ENCODE peak calls at places on chromosome 1, in eight cellular contexts. One of them, this sample, is unnamed. For H3K4me1, the result is how much of the 10 kb centered on the place peaks cover.

GRCh38 chr1:9004731-9005708 is 21.2 kb downstream of the SLC2A7 start:
- DNase-seq in A673: peak
- DNase-seq in body of pancreas: peak
- DNase-seq in left ventricle myocardium inferior: peak
- DNase-seq in mammary epithelial cell: peak
- DNase-seq in esophagus squamous epithelium: peak
- DNase-seq in neural progenitor cell: peak
- DNase-seq in lower lobe of right lung: peak
- DNase-seq in this sample: peak

GRCh38 chr1:44048816-44049215 is 17.6 kb upstream of the SLC6A9 start:
- DNase-seq in A673: no peak
- DNase-seq in body of pancreas: no peak
- DNase-seq in left ventricle myocardium inferior: no peak
- DNase-seq in mammary epithelial cell: peak
- DNase-seq in esophagus squamous epithelium: no peak
- DNase-seq in neural progenitor cell: no peak
- DNase-seq in lower lobe of right lung: no peak
- DNase-seq in this sample: no peak

GRCh38 chr1:32801096-32801713 is 16.0 kb downstream of the YARS1 start:
- DNase-seq in A673: no peak
- DNase-seq in body of pancreas: no peak
- DNase-seq in left ventricle myocardium inferior: no peak
- DNase-seq in mammary epithelial cell: peak
- DNase-seq in esophagus squamous epithelium: no peak
- DNase-seq in neural progenitor cell: no peak
- DNase-seq in lower lobe of right lung: no peak
- DNase-seq in this sample: peak

GRCh38 chr1:27891196-27891889 is 19.0 kb downstream of the THEMIS2 start:
- DNase-seq in A673: no peak
- DNase-seq in body of pancreas: no peak
- DNase-seq in left ventricle myocardium inferior: no peak
- DNase-seq in mammary epithelial cell: no peak
- DNase-seq in esophagus squamous epithelium: no peak
- DNase-seq in neural progenitor cell: no peak
- DNase-seq in lower lobe of right lung: no peak
- DNase-seq in this sample: no peak

GRCh38 chr1:159936284-159936904 is 9.0 kb downstream of the IGSF9 start:
- DNase-seq in A673: peak
- DNase-seq in body of pancreas: peak
- DNase-seq in left ventricle myocardium inferior: peak
- DNase-seq in mammary epithelial cell: peak
- DNase-seq in esophagus squamous epithelium: no peak
- DNase-seq in neural progenitor cell: peak
- DNase-seq in lower lobe of right lung: peak
- DNase-seq in this sample: peak

GRCh38 chr1:27522860-27523665 is 33.1 kb upstream of the WASF2 start:
- DNase-seq in A673: no peak
- DNase-seq in body of pancreas: no peak
- DNase-seq in left ventricle myocardium inferior: peak
- DNase-seq in mammary epithelial cell: no peak
- DNase-seq in esophagus squamous epithelium: no peak
- DNase-seq in neural progenitor cell: peak
- DNase-seq in lower lobe of right lung: no peak
- DNase-seq in this sample: peak

GRCh38 chr1:90347366-90347765 is 352.5 kb downstream of the ZNF326 start:
- DNase-seq in A673: peak
- DNase-seq in body of pancreas: no peak
- DNase-seq in left ventricle myocardium inferior: no peak
- DNase-seq in mammary epithelial cell: no peak
- DNase-seq in esophagus squamous epithelium: no peak
- DNase-seq in neural progenitor cell: no peak
- DNase-seq in lower lobe of right lung: peak
- DNase-seq in this sample: no peak

GRCh38 chr1:36576118-36576517 is 93.4 kb upstream of the CSF3R start:
- DNase-seq in A673: peak
- DNase-seq in body of pancreas: peak
- DNase-seq in left ventricle myocardium inferior: peak
- DNase-seq in mammary epithelial cell: peak
- DNase-seq in esophagus squamous epithelium: no peak
- DNase-seq in neural progenitor cell: peak
- DNase-seq in lower lobe of right lung: peak
- DNase-seq in this sample: peak

GRCh38 chr1:172818841-172819527 is 160.1 kb downstream of the FASLG start:
- DNase-seq in A673: no peak
- DNase-seq in body of pancreas: no peak
- DNase-seq in left ventricle myocardium inferior: no peak
- DNase-seq in mammary epithelial cell: no peak
- DNase-seq in esophagus squamous epithelium: peak
- DNase-seq in neural progenitor cell: no peak
- DNase-seq in lower lobe of right lung: no peak
- DNase-seq in this sample: no peak

GRCh38 chr1:173267453-173267945 is 60.4 kb upstream of the TNFSF4 start:
- DNase-seq in A673: peak
- DNase-seq in body of pancreas: no peak
- DNase-seq in left ventricle myocardium inferior: no peak
- DNase-seq in mammary epithelial cell: peak
- DNase-seq in esophagus squamous epithelium: no peak
- DNase-seq in neural progenitor cell: peak
- DNase-seq in lower lobe of right lung: no peak
- DNase-seq in this sample: peak

GRCh38 chr1:191963286-191963685 is 195.0 kb upstream of the RGS18 start:
- DNase-seq in A673: peak
- DNase-seq in body of pancreas: no peak
- DNase-seq in left ventricle myocardium inferior: no peak
- DNase-seq in mammary epithelial cell: no peak
- DNase-seq in esophagus squamous epithelium: no peak
- DNase-seq in neural progenitor cell: no peak
- DNase-seq in lower lobe of right lung: no peak
- DNase-seq in this sample: no peak

GRCh38 chr1:70205076-70205436 is 323 bp downstream of the LRRC40 start:
- DNase-seq in A673: no peak
- DNase-seq in body of pancreas: no peak
- DNase-seq in left ventricle myocardium inferior: no peak
- DNase-seq in mammary epithelial cell: no peak
- DNase-seq in esophagus squamous epithelium: no peak
- DNase-seq in neural progenitor cell: no peak
- DNase-seq in lower lobe of right lung: no peak
- DNase-seq in this sample: peak

GRCh38 chr1:8133657-8134430 is 107.7 kb upstream of the ERRFI1 start:
- DNase-seq in A673: peak
- DNase-seq in body of pancreas: peak
- DNase-seq in left ventricle myocardium inferior: peak
- DNase-seq in mammary epithelial cell: peak
- DNase-seq in esophagus squamous epithelium: no peak
- DNase-seq in neural progenitor cell: no peak
- DNase-seq in lower lobe of right lung: no peak
- DNase-seq in this sample: peak

GRCh38 chr1:6601865-6602668 is 602 bp downstream of the KLHL21 start:
- DNase-seq in A673: no peak
- DNase-seq in body of pancreas: peak
- DNase-seq in left ventricle myocardium inferior: peak
- DNase-seq in mammary epithelial cell: peak
- DNase-seq in esophagus squamous epithelium: no peak
- DNase-seq in neural progenitor cell: peak
- DNase-seq in lower lobe of right lung: peak
- DNase-seq in this sample: no peak

GRCh38 chr1:158329807-158330206 is 1.5 kb downstream of the CD1B start:
- DNase-seq in A673: peak
- DNase-seq in body of pancreas: no peak
- DNase-seq in left ventricle myocardium inferior: no peak
- DNase-seq in mammary epithelial cell: peak
- DNase-seq in esophagus squamous epithelium: no peak
- DNase-seq in neural progenitor cell: peak
- DNase-seq in lower lobe of right lung: no peak
- DNase-seq in this sample: no peak

GRCh38 chr1:235735630-235736029 is 86.0 kb upstream of the GNG4 start:
- DNase-seq in A673: no peak
- DNase-seq in body of pancreas: no peak
- DNase-seq in left ventricle myocardium inferior: no peak
- DNase-seq in mammary epithelial cell: no peak
- DNase-seq in esophagus squamous epithelium: no peak
- DNase-seq in neural progenitor cell: no peak
- DNase-seq in lower lobe of right lung: no peak
- DNase-seq in this sample: no peak

GRCh38 chr1:197321821-197322220 is 53.8 kb downstream of the CRB1 start:
- DNase-seq in A673: no peak
- DNase-seq in body of pancreas: no peak
- DNase-seq in left ventricle myocardium inferior: no peak
- DNase-seq in mammary epithelial cell: no peak
- DNase-seq in esophagus squamous epithelium: no peak
- DNase-seq in neural progenitor cell: no peak
- DNase-seq in lower lobe of right lung: no peak
- DNase-seq in this sample: no peak

GRCh38 chr1:160710531-160711252 is 930 bp downstream of the CD48 start:
- DNase-seq in A673: no peak
- DNase-seq in body of pancreas: no peak
- DNase-seq in left ventricle myocardium inferior: no peak
- DNase-seq in mammary epithelial cell: no peak
- DNase-seq in esophagus squamous epithelium: no peak
- DNase-seq in neural progenitor cell: no peak
- DNase-seq in lower lobe of right lung: no peak
- DNase-seq in this sample: peak

GRCh38 chr1:66599346-66599745 is 65.4 kb downstream of the SGIP1 start:
- DNase-seq in A673: no peak
- DNase-seq in body of pancreas: no peak
- DNase-seq in left ventricle myocardium inferior: no peak
- DNase-seq in mammary epithelial cell: no peak
- DNase-seq in esophagus squamous epithelium: no peak
- DNase-seq in neural progenitor cell: no peak
- DNase-seq in lower lobe of right lung: no peak
- DNase-seq in this sample: peak

GRCh38 chr1:67832737-67833594 is at the start of gene GNG12:
- DNase-seq in A673: peak
- DNase-seq in body of pancreas: peak
- DNase-seq in left ventricle myocardium inferior: peak
- DNase-seq in mammary epithelial cell: peak
- DNase-seq in esophagus squamous epithelium: no peak
- DNase-seq in neural progenitor cell: peak
- DNase-seq in lower lobe of right lung: peak
- DNase-seq in this sample: peak

GRCh38 chr1:65175171-65176070 is 27.4 kb downstream of the AK4 start:
- DNase-seq in A673: no peak
- DNase-seq in body of pancreas: no peak
- DNase-seq in left ventricle myocardium inferior: peak
- DNase-seq in mammary epithelial cell: no peak
- DNase-seq in esophagus squamous epithelium: no peak
- DNase-seq in neural progenitor cell: no peak
- DNase-seq in lower lobe of right lung: no peak
- DNase-seq in this sample: peak
- H3K4me1 ChIP-seq in A673: under half
- H3K4me1 ChIP-seq in body of pancreas: under half
- H3K4me1 ChIP-seq in left ventricle myocardium inferior: half or more
- H3K4me1 ChIP-seq in mammary epithelial cell: half or more
- H3K4me1 ChIP-seq in esophagus squamous epithelium: under half
- H3K4me1 ChIP-seq in neural progenitor cell: under half
- H3K4me1 ChIP-seq in lower lobe of right lung: under half
- H3K4me1 ChIP-seq in this sample: under half

DNA sequence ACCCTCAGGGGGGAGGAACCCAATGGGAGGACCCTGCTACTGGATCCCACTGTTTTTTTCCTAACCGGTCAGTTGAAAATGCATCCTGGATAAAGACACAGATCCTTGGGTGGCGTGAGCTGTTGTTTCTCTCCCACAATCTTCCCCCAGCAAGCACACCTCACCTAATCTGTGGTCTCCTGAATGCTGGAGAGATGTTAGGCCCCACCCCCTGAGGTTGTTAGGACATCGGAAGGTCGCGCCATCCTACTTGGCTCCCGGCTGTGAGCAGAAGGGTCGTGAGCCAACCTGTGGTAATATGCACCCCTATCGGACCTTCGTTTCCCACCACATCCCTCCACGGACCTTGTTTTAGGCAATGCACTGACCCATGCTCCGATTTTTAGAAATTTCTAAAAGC is 89.9 kb upstream of the IPO9 start:
- DNase-seq in A673: no peak
- DNase-seq in body of pancreas: no peak
- DNase-seq in left ventricle myocardium inferior: no peak
- DNase-seq in mammary epithelial cell: no peak
- DNase-seq in esophagus squamous epithelium: no peak
- DNase-seq in neural progenitor cell: no peak
- DNase-seq in lower lobe of right lung: no peak
- DNase-seq in this sample: peak
- H3K27ac ChIP-seq in A673: no peak
- H3K27ac ChIP-seq in body of pancreas: no peak
- H3K27ac ChIP-seq in left ventricle myocardium inferior: peak
- H3K27ac ChIP-seq in mammary epithelial cell: peak
- H3K27ac ChIP-seq in esophagus squamous epithelium: peak
- H3K27ac ChIP-seq in neural progenitor cell: peak
- H3K27ac ChIP-seq in lower lobe of right lung: no peak
- H3K27ac ChIP-seq in this sample: peak

DNA sequence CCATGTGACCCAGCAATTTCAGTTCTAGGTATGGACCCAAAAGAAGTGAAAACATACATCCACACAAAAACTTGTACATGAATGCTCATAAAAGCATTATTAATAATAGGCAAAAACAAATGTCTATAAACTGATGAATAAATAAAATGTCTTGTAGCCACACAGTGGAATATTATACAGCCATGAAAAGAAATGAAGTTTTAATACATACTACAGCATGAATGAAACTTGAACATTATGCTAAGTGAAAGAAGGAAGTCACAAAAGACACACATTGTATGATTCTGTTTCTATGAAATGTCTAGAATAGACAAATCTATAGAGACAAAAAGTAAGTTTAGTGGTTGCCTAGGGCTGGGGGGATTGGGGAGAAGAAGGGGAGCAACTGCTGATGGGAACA is 130.2 kb downstream of the CDC7 start:
- DNase-seq in A673: no peak
- DNase-seq in body of pancreas: no peak
- DNase-seq in left ventricle myocardium inferior: no peak
- DNase-seq in mammary epithelial cell: no peak
- DNase-seq in esophagus squamous epithelium: no peak
- DNase-seq in neural progenitor cell: no peak
- DNase-seq in lower lobe of right lung: no peak
- DNase-seq in this sample: no peak
- TF ChIP-seq CTCF in A673: no peak
- TF ChIP-seq CTCF in body of pancreas: no peak
- TF ChIP-seq CTCF in left ventricle myocardium inferior: no peak
- TF ChIP-seq CTCF in mammary epithelial cell: no peak
- TF ChIP-seq CTCF in esophagus squamous epithelium: no peak
- TF ChIP-seq CTCF in neural progenitor cell: no peak
- TF ChIP-seq CTCF in lower lobe of right lung: no peak
- TF ChIP-seq CTCF in this sample: no peak

DNA sequence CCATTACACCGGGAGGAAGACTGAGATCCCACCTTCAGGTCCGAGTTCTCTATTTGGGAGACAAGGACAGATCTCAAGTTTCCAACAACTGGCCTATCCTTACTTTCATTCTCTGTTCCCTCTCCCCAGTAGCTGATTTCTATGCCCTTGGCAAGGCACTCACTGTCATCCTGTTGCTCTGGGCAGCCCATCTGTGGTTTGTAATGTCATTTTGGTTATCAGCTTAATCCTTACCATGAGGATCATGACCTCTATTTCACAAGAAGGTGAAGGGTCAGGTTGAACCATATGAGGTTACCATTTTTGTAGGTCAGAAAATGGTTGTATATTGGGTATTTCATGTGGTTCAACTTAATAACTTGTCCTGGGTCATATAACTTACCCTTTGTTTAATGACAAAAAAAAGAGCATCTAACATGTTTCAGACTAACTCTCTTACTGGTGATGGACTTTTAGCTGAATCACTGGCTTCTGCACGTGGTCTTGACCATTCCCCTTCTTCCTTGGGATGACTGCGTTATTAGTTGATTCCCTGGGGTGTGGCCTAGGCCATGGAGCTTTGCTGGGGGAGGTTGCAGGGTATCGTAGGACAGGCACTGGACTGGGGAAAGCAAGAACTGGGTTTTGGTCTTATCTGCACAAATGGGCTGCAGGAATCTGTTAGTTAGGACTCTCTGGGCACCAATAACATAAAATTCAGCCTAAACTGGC is 120.2 kb downstream of the ACTL8 start:
- DNase-seq in A673: no peak
- DNase-seq in body of pancreas: no peak
- DNase-seq in left ventricle myocardium inferior: no peak
- DNase-seq in mammary epithelial cell: peak
- DNase-seq in esophagus squamous epithelium: no peak
- DNase-seq in neural progenitor cell: no peak
- DNase-seq in lower lobe of right lung: no peak
- DNase-seq in this sample: peak
- H3K4me1 ChIP-seq in A673: under half
- H3K4me1 ChIP-seq in body of pancreas: under half
- H3K4me1 ChIP-seq in left ventricle myocardium inferior: under half
- H3K4me1 ChIP-seq in mammary epithelial cell: under half
- H3K4me1 ChIP-seq in esophagus squamous epithelium: under half
- H3K4me1 ChIP-seq in neural progenitor cell: under half
- H3K4me1 ChIP-seq in lower lobe of right lung: under half
- H3K4me1 ChIP-seq in this sample: half or more

This sample was measured in osteoblast.